ENCODE peak calls at places on chromosomes 3 and 15, in four cellular contexts. S is effector memory CD4-positive, alpha-beta T cell; O is colonic mucosa; G is IMR-90. I is an unnamed sample.

GRCh38 chr15:77028451-77029165 is 33.7 kb downstream of the PSTPIP1 start:
- DNase-seq in S (no peak), O (peak; percentile 14), G (no peak), I (no peak)

GRCh38 chr3:46981932-46982471 is 2.5 kb downstream of the NBEAL2 start:
- DNase-seq in S (no peak), O (peak; percentile 73), G (no peak), I (no peak)

GRCh38 chr15:99979371-99979770 is 246.1 kb upstream of the LYSMD4 start:
- DNase-seq in S (no peak), O (no peak), G (no peak), I (no peak)

GRCh38 chr3:45223889-45224730 is 2.0 kb downstream of the TMEM158 start:
- DNase-seq in S (no peak), O (no peak), G (peak; percentile 69), I (no peak)

GRCh38 chr3:117165611-117166051 is 456.1 kb downstream of the TUSC7 start:
- DNase-seq in S (no peak), O (no peak), G (peak; percentile 56), I (no peak)

GRCh38 chr3:135229018-135229495 is 434.0 kb downstream of the EPHB1 start:
- DNase-seq in S (no peak), O (no peak), G (no peak), I (no peak)

GRCh38 chr15:29278436-29279099 is 8.9 kb upstream of the NSMCE3 start:
- DNase-seq in S (no peak), O (no peak), G (peak; percentile 94), I (no peak)

GRCh38 chr15:57640935-57641682 is 49.4 kb downstream of the MYZAP start:
- DNase-seq in S (no peak), O (no peak), G (peak; percentile 12), I (no peak)

GRCh38 chr3:62607287-62608029 is 234.1 kb upstream of the FEZF2 start:
- DNase-seq in S (no peak), O (no peak), G (peak; percentile 28), I (no peak)

GRCh38 chr3:127131625-127132170 is 61.2 kb upstream of the PRR23E start:
- DNase-seq in S (no peak), O (no peak), G (no peak), I (no peak)

GRCh38 chr3:60126905-60127304 is 1077.1 kb upstream of the CFAP20DC start:
- DNase-seq in S (no peak), O (no peak), G (no peak), I (no peak)

GRCh38 chr3:65776494-65776893 is 262.2 kb downstream of the MAGI1 start:
- DNase-seq in S (no peak), O (no peak), G (peak; percentile 61), I (no peak)

GRCh38 chr3:65779393-65779792 is 259.3 kb downstream of the MAGI1 start:
- DNase-seq in S (no peak), O (no peak), G (no peak), I (no peak)

GRCh38 chr3:65778966-65779365 is 259.8 kb downstream of the MAGI1 start:
- DNase-seq in S (no peak), O (no peak), G (peak; percentile 18), I (no peak)

GRCh38 chr3:65777050-65777449 is 261.7 kb downstream of the MAGI1 start:
- DNase-seq in S (no peak), O (no peak), G (no peak), I (no peak)
- H3K9me3 ChIP-seq in S (no peaks in the 10 kb centered on the region), O (no peaks in the 10 kb centered on the region), G (no peaks in the 10 kb centered on the region), I (no peaks in the 10 kb centered on the region)

GRCh38 chr15:20407553-20407952 is 134.0 kb downstream of the GOLGA6L6 start:
- DNase-seq in S (no peak), O (no peak), G (no peak), I (no peak)
- H3K9me3 ChIP-seq in S (no peaks in the 10 kb centered on the region), O (peaks cover 3% of the 10 kb centered on the region), G (peaks cover 18% of the 10 kb centered on the region), I (no peaks in the 10 kb centered on the region)

GRCh38 chr15:20348900-20349773 is 192.5 kb downstream of the GOLGA6L6 start:
- DNase-seq in S (no peak), O (no peak), G (no peak), I (no peak)
- H3K9me3 ChIP-seq in S (no peaks in the 10 kb centered on the region), O (no peaks in the 10 kb centered on the region), G (peaks cover 86% of the 10 kb centered on the region), I (no peaks in the 10 kb centered on the region)

DNA sequence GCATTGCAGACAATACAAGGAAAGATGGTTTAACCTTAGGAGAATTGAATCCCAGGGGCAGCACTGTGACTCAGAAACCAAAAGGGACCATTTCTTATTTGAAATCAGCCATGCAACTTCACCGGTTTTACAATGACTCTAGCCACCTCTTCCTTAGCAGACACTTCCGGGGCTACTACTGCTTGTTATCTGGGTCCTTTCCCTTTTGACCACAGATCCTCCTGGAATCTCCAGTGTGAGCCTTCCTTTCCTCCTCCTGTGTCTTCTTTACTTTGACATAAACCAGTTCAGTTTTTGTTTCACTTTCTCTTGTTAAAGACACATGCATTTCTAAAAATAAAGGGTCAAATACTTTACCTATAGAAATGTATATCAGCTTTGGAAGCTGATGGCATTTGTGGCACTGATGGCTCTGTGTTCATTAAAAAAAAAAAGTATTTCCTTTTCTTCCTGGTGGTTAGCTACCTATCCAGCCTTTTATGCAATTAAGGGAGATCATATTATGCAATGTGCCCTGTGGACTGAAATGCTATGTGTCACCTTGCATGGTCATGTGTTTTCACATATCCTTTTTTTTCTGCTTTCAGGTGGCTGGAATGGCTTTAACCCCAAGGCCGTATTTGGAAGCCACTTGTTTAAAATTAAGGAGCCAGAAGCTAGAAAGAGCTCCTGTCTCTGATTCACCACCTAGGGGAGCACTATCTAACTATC is 296.2 kb downstream of the CHL1 start:
- DNase-seq in S (no peak), O (no peak), G (no peak), I (no peak)
- H3K9me3 ChIP-seq in S (no peaks in the 10 kb centered on the region), O (no peaks in the 10 kb centered on the region), G (no peaks in the 10 kb centered on the region), I (no peaks in the 10 kb centered on the region)

DNA sequence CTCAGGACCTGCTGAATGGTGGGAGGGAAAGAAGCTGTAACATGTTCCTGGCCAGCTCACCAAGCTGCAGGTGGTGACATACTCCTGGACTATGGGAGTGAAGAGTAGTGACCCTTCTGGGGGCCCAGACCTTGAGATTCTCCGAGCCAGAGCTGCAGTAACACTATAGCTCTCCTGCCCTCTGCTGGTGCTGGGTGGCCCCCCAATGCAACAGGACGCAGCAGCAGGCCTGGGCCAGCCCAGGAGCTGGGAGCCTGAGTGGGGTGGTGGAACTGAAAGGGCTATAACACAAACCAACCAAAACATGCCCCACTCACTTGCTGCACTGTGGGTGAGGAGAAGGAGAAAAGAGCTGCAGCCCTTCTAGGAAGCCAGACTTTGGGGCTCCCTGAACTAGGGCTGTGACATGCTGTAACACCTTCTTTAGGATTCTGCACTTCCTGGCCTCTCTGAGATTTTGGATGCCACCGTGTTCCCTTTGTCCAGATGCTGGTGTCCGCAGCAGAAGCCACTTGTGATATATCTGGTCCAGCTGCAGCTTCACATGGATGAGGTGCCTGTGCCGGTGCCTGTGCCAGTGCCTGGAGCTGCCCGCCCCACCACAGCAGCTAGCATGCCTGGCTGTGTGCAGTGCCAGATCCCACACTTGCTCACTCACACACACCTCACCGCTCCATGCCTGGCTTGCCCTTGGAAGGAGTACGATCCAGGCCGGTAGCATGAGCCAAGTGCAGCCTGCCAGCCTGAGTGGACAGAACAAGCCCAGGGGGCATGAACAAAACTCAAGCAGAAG is 636.8 kb upstream of the KCNMB2 start:
- DNase-seq in S (no peak), O (no peak), G (no peak), I (no peak)
- H3K9me3 ChIP-seq in S (peaks cover 5% of the 10 kb centered on the region), O (no peaks in the 10 kb centered on the region), G (peaks cover 28% of the 10 kb centered on the region), I (peaks cover 5% of the 10 kb centered on the region)

GRCh38 chr15:25065876-25066275 is 111.1 kb downstream of the SNRPN start:
- DNase-seq in S (no peak), O (no peak), G (no peak), I (no peak)

GRCh38 chr15:25070357-25070963 is 115.7 kb downstream of the SNRPN start:
- DNase-seq in S (no peak), O (no peak), G (no peak), I (no peak)

GRCh38 chr15:25067725-25068309 is 113.0 kb downstream of the SNRPN start:
- DNase-seq in S (no peak), O (no peak), G (no peak), I (no peak)

GRCh38 chr15:25066708-25067107 is 111.9 kb downstream of the SNRPN start:
- DNase-seq in S (no peak), O (no peak), G (no peak), I (no peak)

DNA sequence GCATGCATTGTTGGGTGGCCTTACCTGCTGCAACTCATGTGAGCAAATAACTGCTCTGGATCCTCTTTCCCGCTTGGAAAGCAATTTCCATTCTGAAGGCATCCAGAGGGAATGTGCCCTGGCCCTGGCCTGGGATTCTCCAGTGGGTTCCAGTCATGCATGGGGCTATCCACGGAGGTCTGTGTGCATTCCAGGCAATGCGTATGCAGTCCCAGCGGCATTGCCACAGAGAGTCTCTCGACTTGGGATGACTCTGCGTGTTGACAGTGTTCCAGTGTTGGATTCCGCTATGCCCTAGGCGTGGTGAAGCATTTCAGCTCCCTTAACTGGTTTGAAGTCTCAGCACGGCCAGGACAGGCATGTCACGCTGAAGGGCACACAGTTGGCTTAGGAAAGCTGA is 113.9 kb downstream of the SNRPN start:
- DNase-seq in S (no peak), O (no peak), G (no peak), I (no peak)
- H3K9me3 ChIP-seq in S (peaks cover 88% of the 10 kb centered on the region), O (peaks cover 24% of the 10 kb centered on the region), G (peaks cover 100% of the 10 kb centered on the region), I (peaks cover 66% of the 10 kb centered on the region)

GRCh38 chr3:186150234-186150830 is 41.4 kb upstream of the ETV5 start:
- DNase-seq in S (no peak), O (no peak), G (no peak), I (no peak)
- H3K9me3 ChIP-seq in S (no peaks in the 10 kb centered on the region), O (no peaks in the 10 kb centered on the region), G (no peaks in the 10 kb centered on the region), I (no peaks in the 10 kb centered on the region)

DNA sequence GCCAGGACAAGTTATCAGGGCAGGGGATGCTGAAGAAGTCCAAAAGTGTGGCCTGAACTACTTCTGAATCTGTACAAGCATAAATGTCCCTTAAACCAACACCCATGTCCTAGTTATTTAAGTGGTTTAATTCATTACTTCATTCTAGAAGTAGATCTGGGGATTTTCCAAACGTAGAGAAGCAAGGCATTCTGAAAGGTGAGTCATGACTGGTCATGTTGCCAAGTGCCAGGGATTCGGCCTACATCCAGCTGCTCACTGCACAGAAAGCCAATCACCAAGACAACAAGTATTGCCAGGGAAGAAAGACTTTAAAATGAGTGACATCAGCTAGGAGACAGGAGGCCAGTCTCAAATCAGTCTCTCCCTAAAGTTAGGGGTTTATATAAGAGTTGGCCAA is 396.6 kb downstream of the GABRB3 start:
- DNase-seq in S (no peak), O (no peak), G (no peak), I (no peak)
- H3K9me3 ChIP-seq in S (no peaks in the 10 kb centered on the region), O (no peaks in the 10 kb centered on the region), G (peaks cover 19% of the 10 kb centered on the region), I (peaks cover 3% of the 10 kb centered on the region)

I was measured in T-helper 17 cell.